ENCODE peak calls at places on chromosomes 6 and 20, in five cellular contexts. C is HepG2, Y is GM12878, T is K562, S is H1. B is an unnamed sample.
A peak's percentile ranks its signal among the peaks of the same experiment; 100 is the strongest.

GRCh38 chr6:123640567-123641187 is 3.9 kb upstream of the TRDN start:
- DNase-seq in C (no peak), Y (no peak), T (no peak), S (no peak), B (no peak)

GRCh38 chr6:108544586-108544985 is 16.1 kb upstream of the FOXO3 start:
- DNase-seq in C (no peak), Y (no peak), T (no peak), S (no peak), B (no peak)

GRCh38 chr6:45105170-45105820 is 222.8 kb upstream of the RUNX2 start:
- DNase-seq in C (no peak), Y (no peak), T (no peak), S (no peak), B (no peak)

GRCh38 chr6:38861957-38862401 is 146.9 kb downstream of the DNAH8 start:
- DNase-seq in C (no peak), Y (no peak), T (no peak), S (no peak), B (no peak)

GRCh38 chr6:129599467-129599866 is 110.5 kb downstream of the ARHGAP18 start:
- DNase-seq in C (no peak), Y (no peak), T (no peak), S (no peak), B (peak; percentile 19)

GRCh38 chr6:43926644-43927524 is 156.9 kb downstream of the VEGFA start:
- DNase-seq in C (peak; percentile 90), Y (no peak), T (peak; percentile 95), S (no peak), B (peak; percentile 77)

GRCh38 chr6:135306740-135307420 is 125.8 kb downstream of the MYB start:
- DNase-seq in C (no peak), Y (no peak), T (peak; percentile 85), S (no peak), B (no peak)

GRCh38 chr6:136969433-136969832 is 47.3 kb downstream of the SLC35D3 start:
- DNase-seq in C (no peak), Y (no peak), T (no peak), S (no peak), B (no peak)

GRCh38 chr20:49501917-49502316 is 19.4 kb upstream of the KCNB1 start:
- DNase-seq in C (peak; percentile 57), Y (no peak), T (peak; percentile 37), S (no peak), B (no peak)

GRCh38 chr6:83509416-83509815 is 2.9 kb upstream of the PRSS35 start:
- DNase-seq in C (no peak), Y (no peak), T (no peak), S (no peak), B (no peak)

GRCh38 chr6:53598584-53598983 is 53.7 kb upstream of the GCLC start:
- DNase-seq in C (no peak), Y (no peak), T (no peak), S (no peak), B (no peak)

GRCh38 chr6:46010771-46011170 is 4.9 kb downstream of the CLIC5 start:
- DNase-seq in C (no peak), Y (no peak), T (no peak), S (no peak), B (no peak)

GRCh38 chr6:150233797-150234399 is 91.1 kb downstream of the PPP1R14C start:
- DNase-seq in C (no peak), Y (no peak), T (no peak), S (no peak), B (no peak)

GRCh38 chr20:17520583-17520982 is 10.6 kb downstream of the BFSP1 start:
- DNase-seq in C (no peak), Y (no peak), T (no peak), S (no peak), B (no peak)

GRCh38 chr6:78570044-78570443 is 297.3 kb upstream of the IRAK1BP1 start:
- DNase-seq in C (no peak), Y (no peak), T (no peak), S (peak; percentile 45), B (peak; percentile 52)

GRCh38 chr20:4633780-4634179 is 87.9 kb upstream of the PRND start:
- DNase-seq in C (no peak), Y (no peak), T (no peak), S (no peak), B (no peak)

GRCh38 chr6:101758338-101758737 is 364.8 kb downstream of the GRIK2 start:
- DNase-seq in C (no peak), Y (no peak), T (no peak), S (no peak), B (no peak)

GRCh38 chr20:21286775-21287174 is 16.4 kb upstream of the XRN2 start:
- DNase-seq in C (peak; percentile 51), Y (no peak), T (no peak), S (no peak), B (no peak)

GRCh38 chr6:39911513-39912125 is 22.6 kb downstream of the MOCS1 start:
- DNase-seq in C (no peak), Y (no peak), T (no peak), S (no peak), B (no peak)

GRCh38 chr6:133999305-133999704 is 46.3 kb downstream of the TBPL1 start:
- DNase-seq in C (no peak), Y (no peak), T (no peak), S (no peak), B (no peak)

GRCh38 chr6:116447052-116447451 is 14.1 kb upstream of the CALHM6 start:
- DNase-seq in C (no peak), Y (no peak), T (no peak), S (no peak), B (no peak)

GRCh38 chr6:53926505-53926904 is 131.7 kb downstream of the LRRC1 start:
- DNase-seq in C (no peak), Y (no peak), T (no peak), S (no peak), B (no peak)

GRCh38 chr6:14804444-14805210 is 441.2 kb upstream of the JARID2 start:
- DNase-seq in C (peak; percentile 54), Y (no peak), T (peak; percentile 42), S (no peak), B (no peak)

GRCh38 chr6:9507136-9507895 is 907.6 kb downstream of the TFAP2A start:
- DNase-seq in C (no peak), Y (peak; percentile 19), T (no peak), S (no peak), B (no peak)

GRCh38 chr6:107801195-107801594 is 22.9 kb downstream of the SCML4 start:
- DNase-seq in C (no peak), Y (no peak), T (no peak), S (peak; percentile 13), B (no peak)

GRCh38 chr6:51531623-51532022 is 555.8 kb downstream of the PKHD1 start:
- DNase-seq in C (no peak), Y (peak; percentile 4), T (no peak), S (no peak), B (no peak)

GRCh38 chr6:121135425-121135824 is 198.9 kb downstream of the TBC1D32 start:
- DNase-seq in C (no peak), Y (no peak), T (no peak), S (no peak), B (no peak)

GRCh38 chr6:109978174-109979032 is at the start of gene GPR6:
- DNase-seq in C (peak; percentile 24), Y (no peak), T (peak; percentile 63), S (peak; percentile 97), B (peak; percentile 95)

GRCh38 chr6:117481926-117482239 is 591 bp upstream of the DCBLD1 start:
- DNase-seq in C (no peak), Y (no peak), T (peak; percentile 8), S (no peak), B (no peak)

GRCh38 chr6:36139431-36139830 is 9.1 kb downstream of the MAPK13 start:
- DNase-seq in C (no peak), Y (no peak), T (peak; percentile 65), S (peak; percentile 81), B (peak; percentile 71)

GRCh38 chr6:166910601-166911000 is 45.7 kb downstream of the RNASET2 start:
- DNase-seq in C (no peak), Y (no peak), T (peak; percentile 34), S (no peak), B (no peak)

GRCh38 chr6:99802396-99803031 is 191.5 kb downstream of the MCHR2 start:
- DNase-seq in C (no peak), Y (no peak), T (peak; percentile 7), S (peak; percentile 93), B (peak; percentile 89)

GRCh38 chr6:158793432-158793831 is 25.7 kb downstream of the EZR start:
- DNase-seq in C (peak; percentile 66), Y (no peak), T (peak; percentile 77), S (no peak), B (no peak)

GRCh38 chr6:108651781-108652227 is 91.1 kb downstream of the FOXO3 start:
- DNase-seq in C (no peak), Y (no peak), T (no peak), S (no peak), B (no peak)

GRCh38 chr6:131295081-131295480 is 159.8 kb downstream of the AKAP7 start:
- DNase-seq in C (no peak), Y (no peak), T (no peak), S (no peak), B (peak; percentile 77)
- TF ChIP-seq MAX in C (no peak), Y (no peak), T (no peak), S (no peak), B (no peak)

GRCh38 chr20:61844621-61845020 is 221.1 kb downstream of the TAF4 start:
- DNase-seq in C (no peak), Y (no peak), T (no peak), S (no peak), B (no peak)
- TF ChIP-seq CREB1 in C (peak; percentile 55), Y (no peak), T (no peak), S (no peak), B (no peak)

DNA sequence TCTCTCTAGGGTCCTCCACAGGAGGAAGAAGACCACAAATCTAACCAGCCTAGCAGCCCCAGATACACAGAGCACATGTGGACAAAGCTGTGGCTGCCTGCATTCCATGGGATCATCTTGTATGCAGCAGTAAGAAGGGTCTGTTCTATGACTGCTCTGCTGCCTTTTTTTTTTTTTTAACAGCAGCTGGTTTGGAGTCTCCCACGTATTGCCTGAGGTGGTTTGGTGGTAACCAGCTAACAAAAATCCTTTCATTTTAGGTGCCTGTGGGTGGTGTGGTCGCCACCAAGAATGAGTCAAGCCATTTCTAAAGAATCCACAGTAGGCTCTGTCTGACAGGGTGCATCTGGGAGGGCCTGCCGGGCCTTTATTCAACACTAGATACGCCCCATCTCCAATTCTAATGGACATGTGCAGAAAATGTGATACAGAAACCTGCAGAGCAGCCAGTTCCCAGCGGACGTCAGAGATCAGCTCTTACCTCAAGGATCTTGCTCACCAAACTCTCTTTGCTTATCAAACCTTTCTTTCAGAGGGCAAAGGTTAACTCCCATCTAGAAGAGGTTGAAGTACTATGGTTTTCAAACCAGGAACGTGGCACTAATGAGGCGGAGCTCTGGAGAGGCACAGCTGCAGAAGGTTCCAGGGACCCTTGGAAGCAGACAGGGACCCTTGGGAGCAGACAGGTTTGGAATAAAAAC is 32.0 kb downstream of the GNAS-AS1 start:
- DNase-seq in C (no peak), Y (peak; percentile 3), T (no peak), S (no peak), B (no peak)
- TF ChIP-seq MAX in C (no peak), Y (no peak), T (no peak), S (no peak), B (no peak)

DNA sequence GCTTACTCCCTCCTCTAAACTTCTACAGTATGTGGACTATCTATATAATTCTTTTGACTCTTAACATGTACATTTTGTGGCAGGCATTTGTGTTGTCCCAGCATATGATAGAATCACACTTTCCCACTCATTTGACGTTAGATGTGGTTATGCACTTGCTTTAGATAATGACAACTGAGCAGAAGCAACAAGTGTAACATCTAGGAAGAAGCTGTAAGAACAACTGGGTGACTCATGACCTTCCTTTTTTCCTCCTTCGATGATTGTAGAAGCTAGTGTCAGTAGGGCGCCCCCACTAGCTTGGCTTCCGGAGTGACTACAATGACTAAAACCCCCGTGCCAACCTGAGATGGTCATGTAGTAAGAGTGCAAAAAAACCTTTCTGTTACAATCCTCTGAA is 74.6 kb upstream of the CEP85L start:
- DNase-seq in C (no peak), Y (no peak), T (peak; percentile 46), S (no peak), B (no peak)
- TF ChIP-seq CREB1 in C (no peak), Y (no peak), T (no peak), S (no peak), B (no peak)

B was measured in WTC11.